ENCODE peak calls at places on chromosomes 7 and 10, in four cellular contexts. Q, R, B and P are unnamed samples. For H3K9me3 and H3K36me3, the result is how much of the 10 kb centered on the place peaks cover.

GRCh38 chr7:45978010-45978681 is 57.1 kb upstream of the IGFBP3 start:
- DNase-seq in B (peak), R (peak), Q (no peak), P (peak)

GRCh38 chr7:70314221-70314620 is 715.9 kb downstream of the AUTS2 start:
- DNase-seq in R (no peak), B (no peak), Q (no peak), P (no peak)

GRCh38 chr7:17524746-17525145 is 226.3 kb downstream of the AHR start:
- DNase-seq in Q (no peak), R (no peak), B (no peak), P (no peak)

GRCh38 chr7:81025360-81025759 is 106.5 kb upstream of the SEMA3C start:
- DNase-seq in R (no peak), Q (no peak), B (no peak), P (no peak)

GRCh38 chr7:50209461-50210161 is 94.9 kb upstream of the IKZF1 start:
- DNase-seq in Q (no peak), B (no peak), R (no peak), P (no peak)

GRCh38 chr7:141097430-141097829 is 23.6 kb downstream of the TMEM178B start:
- DNase-seq in R (no peak), Q (no peak), B (no peak), P (no peak)

GRCh38 chr7:74058486-74058885 is 25.1 kb upstream of the LIMK1 start:
- DNase-seq in R (no peak), B (no peak), Q (peak), P (no peak)

GRCh38 chr10:109887272-109887671 is 36.0 kb downstream of the XPNPEP1 start:
- DNase-seq in R (no peak), B (no peak), Q (no peak), P (no peak)

GRCh38 chr7:117666019-117666418 is 186.2 kb downstream of the CFTR start:
- DNase-seq in Q (no peak), B (peak), R (no peak), P (no peak)

GRCh38 chr7:140698477-140698876 is 2.0 kb downstream of the NDUFB2 start:
- DNase-seq in B (no peak), R (no peak), Q (peak), P (no peak)

GRCh38 chr10:38102889-38103288 is 8.8 kb downstream of the ZNF37A start:
- DNase-seq in R (no peak), B (no peak), Q (no peak), P (no peak)

GRCh38 chr10:54318470-54318869 is 482.6 kb downstream of the PCDH15 start:
- DNase-seq in B (no peak), R (no peak), Q (no peak), P (no peak)

GRCh38 chr7:93228302-93228701 is 2.0 kb upstream of the HEPACAM2 start:
- DNase-seq in R (no peak), B (no peak), Q (no peak), P (no peak)

GRCh38 chr10:31171402-31172120 is 139.9 kb upstream of the ZNF438 start:
- DNase-seq in R (no peak), Q (no peak), B (no peak), P (no peak)

GRCh38 chr10:94199565-94199964 is 163.2 kb downstream of the NOC3L start:
- DNase-seq in R (no peak), Q (no peak), B (no peak), P (no peak)

GRCh38 chr10:127935115-127935561 is 28.2 kb downstream of the PTPRE start:
- DNase-seq in B (no peak), Q (no peak), R (no peak), P (no peak)

DNA sequence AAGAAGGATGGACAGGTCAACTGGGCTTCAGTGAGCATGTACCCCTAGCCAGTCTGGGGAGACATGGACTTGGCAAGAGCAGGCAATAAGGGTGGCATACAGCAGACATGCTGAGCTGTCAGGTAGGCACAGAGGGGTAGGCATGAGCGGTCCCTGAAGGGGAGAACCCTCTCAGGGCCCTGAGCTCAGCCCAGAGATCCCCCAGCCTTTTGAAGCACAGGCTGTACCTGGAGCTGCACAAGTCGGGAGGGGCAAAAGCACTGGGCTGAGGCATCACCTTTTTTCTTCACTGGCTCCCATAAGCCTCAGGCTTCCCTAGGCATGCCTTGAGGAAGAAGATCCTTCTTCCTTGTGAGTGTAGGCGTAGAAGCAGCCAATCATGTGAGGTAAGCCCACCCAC is 42.3 kb downstream of the ZNF727 start:
- DNase-seq in Q (no peak), B (no peak), R (no peak), P (no peak)
- H3K9me3 ChIP-seq in Q (under half), B (under half), R (half or more), P (under half)

GRCh38 chr7:4238861-4239260 is 443.2 kb upstream of the FOXK1 start:
- DNase-seq in Q (no peak), R (no peak), B (no peak), P (no peak)

GRCh38 chr7:4240813-4241612 is 441.1 kb upstream of the FOXK1 start:
- DNase-seq in B (no peak), R (no peak), Q (no peak), P (no peak)

GRCh38 chr7:4242706-4243105 is 439.4 kb upstream of the FOXK1 start:
- DNase-seq in R (no peak), B (no peak), Q (no peak), P (no peak)

GRCh38 chr7:4241791-4242190 is 440.3 kb upstream of the FOXK1 start:
- DNase-seq in Q (no peak), B (no peak), R (no peak), P (no peak)

DNA sequence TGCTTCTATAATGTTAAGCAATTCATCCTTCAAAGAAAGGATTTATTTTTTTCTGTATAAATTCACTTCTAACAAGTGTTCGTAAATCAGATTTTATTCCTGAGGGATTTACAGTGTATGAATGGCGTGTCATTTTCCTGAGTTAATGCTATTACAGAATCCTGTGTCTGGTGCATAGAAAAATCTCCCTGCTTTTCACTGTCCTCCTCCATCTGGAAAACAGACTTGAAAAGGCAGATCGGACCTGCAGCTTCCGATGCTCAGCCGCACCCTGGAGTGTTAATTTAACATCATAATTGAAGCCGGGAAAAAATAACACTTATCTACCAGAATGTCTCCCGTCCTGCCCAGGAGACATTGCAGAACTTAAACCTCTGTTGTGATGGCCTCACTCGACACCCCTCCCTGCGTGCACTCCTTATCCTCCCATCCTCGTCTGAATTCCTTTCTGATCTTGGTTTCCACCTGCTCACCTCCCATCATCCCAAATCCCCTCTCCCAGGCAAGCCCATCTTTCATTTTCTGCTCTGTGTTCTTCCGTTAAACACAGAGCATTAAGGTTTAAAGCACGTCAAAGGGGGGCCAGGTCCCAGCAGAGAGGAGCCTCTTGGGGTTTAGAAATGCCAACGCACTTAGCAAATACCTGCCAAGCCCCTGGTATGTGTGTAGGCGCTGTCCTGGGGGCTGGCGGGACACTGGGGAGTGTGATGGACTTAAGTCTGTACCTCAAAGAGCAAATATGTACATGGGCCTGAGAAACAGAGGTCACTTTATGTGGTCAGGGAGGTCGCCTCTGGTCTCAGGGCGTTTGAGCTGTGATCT is 441.9 kb upstream of the FOXK1 start:
- DNase-seq in B (no peak), Q (no peak), R (no peak), P (no peak)
- H3K4me3 ChIP-seq in B (no peak), Q (no peak), R (no peak), P (no peak)

DNA sequence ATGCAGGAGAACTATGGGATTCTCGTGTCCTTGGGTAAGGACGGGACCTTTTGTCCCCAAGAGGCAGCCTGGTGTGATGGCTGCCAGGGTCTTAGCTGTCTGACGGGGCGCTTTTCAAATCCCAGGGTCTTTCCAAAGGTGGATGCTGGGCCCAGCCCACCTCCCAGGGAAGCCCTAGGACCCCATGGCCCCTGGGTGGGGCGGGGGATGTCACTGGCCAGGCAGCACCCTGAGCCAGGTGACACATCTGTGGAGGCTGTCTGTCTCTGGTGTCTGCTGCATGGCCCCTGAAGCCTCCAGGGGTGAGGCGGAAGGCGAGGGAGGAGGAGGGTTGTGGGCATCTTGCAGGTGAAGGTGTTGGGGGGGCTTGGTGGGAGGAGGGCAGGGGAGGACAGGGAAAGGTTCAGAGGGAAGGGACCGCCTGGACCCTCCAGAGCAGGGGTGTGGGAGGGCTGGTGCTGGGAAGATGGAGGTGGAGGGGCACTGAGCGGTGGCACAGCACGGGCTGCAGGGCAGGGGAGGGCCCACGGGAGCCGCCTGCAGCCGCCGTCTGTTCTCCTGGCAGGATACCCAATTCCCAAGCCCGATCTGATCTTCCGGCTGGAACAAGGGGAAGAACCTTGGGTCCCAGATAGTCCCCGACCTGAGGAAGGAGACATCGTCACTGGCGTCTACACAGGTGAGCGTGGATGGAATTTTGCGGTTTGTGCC is 7.0 kb downstream of the ZNF316 start:
- DNase-seq in Q (no peak), B (no peak), R (no peak), P (no peak)
- H3K36me3 ChIP-seq in Q (under half), B (under half), R (half or more), P (half or more)

DNA sequence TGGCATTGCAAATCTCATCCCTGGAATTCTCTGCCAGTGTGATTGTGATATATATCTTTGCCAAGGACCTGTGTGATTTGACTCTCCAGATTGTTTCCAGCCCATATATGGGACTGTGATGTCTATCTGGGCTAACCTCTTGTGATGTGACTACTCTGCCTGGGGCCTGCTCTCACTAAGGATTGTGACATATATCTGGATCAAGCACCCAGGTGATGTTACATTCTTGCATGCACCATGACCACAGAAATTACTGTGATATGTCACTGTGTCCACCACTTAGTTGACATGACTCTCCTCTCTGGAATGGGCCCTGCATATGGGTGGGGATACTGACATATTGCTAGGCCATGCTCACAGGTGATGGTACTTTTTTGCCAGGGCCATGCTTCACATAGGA is 86.6 kb downstream of the ZNF736 start:
- DNase-seq in B (no peak), R (no peak), Q (no peak), P (no peak)
- H3K9me3 ChIP-seq in B (under half), R (under half), Q (under half), P (under half)

GRCh38 chr7:130902755-130903357 is 168.8 kb upstream of the KLF14 start:
- DNase-seq in B (no peak), R (no peak), Q (no peak), P (no peak)

GRCh38 chr7:130904792-130905191 is 170.8 kb upstream of the KLF14 start:
- DNase-seq in B (no peak), Q (no peak), R (no peak), P (no peak)

GRCh38 chr7:130904031-130904757 is 170.2 kb upstream of the KLF14 start:
- DNase-seq in R (no peak), Q (no peak), B (no peak), P (peak)

GRCh38 chr7:130901209-130901783 is 167.3 kb upstream of the KLF14 start:
- DNase-seq in Q (no peak), B (no peak), R (peak), P (peak)

GRCh38 chr7:130903358-130903974 is 169.5 kb upstream of the KLF14 start:
- DNase-seq in Q (no peak), B (no peak), R (no peak), P (no peak)
- H3K4me3 ChIP-seq in Q (no peak), B (no peak), R (no peak), P (no peak)

GRCh38 chr10:101736666-101737065 is 39.2 kb downstream of the FGF8 start:
- DNase-seq in B (no peak), Q (no peak), R (no peak), P (no peak)
- H3K36me3 ChIP-seq in B (under half), Q (under half), R (under half), P (under half)

GRCh38 chr7:57775396-57776088 is 325.6 kb downstream of the ZNF716 start:
- DNase-seq in R (no peak), Q (no peak), B (no peak), P (no peak)
- H3K9me3 ChIP-seq in R (under half), Q (under half), B (under half), P (under half)

DNA sequence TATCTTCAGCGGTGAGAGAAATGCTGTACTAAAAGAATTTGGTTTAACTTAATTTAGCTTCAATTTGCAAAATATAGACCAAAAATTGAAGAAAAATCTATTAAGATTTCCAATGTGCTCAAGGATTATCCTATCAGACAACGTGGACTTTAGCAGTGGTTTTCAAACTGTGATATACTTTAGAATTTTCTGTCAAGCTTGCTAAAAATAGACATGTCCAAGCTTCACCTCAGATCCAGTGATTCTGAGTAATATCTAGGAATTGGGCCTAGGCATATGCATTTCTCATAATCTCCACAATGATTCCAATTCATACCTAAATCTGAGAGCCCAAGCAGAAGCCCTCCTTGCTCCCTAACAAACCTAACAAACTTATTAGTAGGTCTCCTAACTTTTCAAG is 3.4 kb downstream of the WASL start:
- DNase-seq in B (no peak), R (no peak), Q (no peak), P (no peak)
- H3K4me3 ChIP-seq in B (no peak), R (peak), Q (no peak), P (no peak)